ENCODE peak calls at places on chromosomes 16 and 17, in nine cellular contexts. R is breast epithelium, T is HCT116, W is SK-N-SH, Z is sigmoid colon, C is GM23338, S is stomach, E is prostate gland, Q is H1. U is an unnamed sample. For H3K4me1, the result is how much of the 10 kb centered on the place peaks cover.

GRCh38 chr16:9115277-9115676 is 23.8 kb downstream of the HAPSTR1 start:
- DNase-seq in R (no peak), T (no peak), W (no peak), Z (no peak), C (no peak), S (no peak), E (no peak), Q (no peak), U (no peak)

GRCh38 chr17:33498069-33498468 is 205.0 kb upstream of the ASIC2 start:
- DNase-seq in R (no peak), T (no peak), W (no peak), Z (no peak), C (no peak), S (no peak), E (no peak), Q (no peak), U (no peak)

GRCh38 chr16:8869212-8869987 is 594 bp upstream of the CARHSP1 start:
- DNase-seq in R (no peak), T (no peak), W (peak), Z (no peak), C (peak), S (no peak), E (no peak), Q (no peak), U (no peak)

GRCh38 chr16:11398851-11399250 is 53.6 kb downstream of the RMI2 start:
- DNase-seq in R (no peak), T (no peak), W (no peak), Z (no peak), C (no peak), S (no peak), E (no peak), Q (no peak), U (no peak)

GRCh38 chr17:81833921-81834830 is 674 bp downstream of the PPP1R27 start:
- DNase-seq in R (no peak), T (no peak), W (no peak), Z (no peak), C (no peak), S (no peak), E (no peak), Q (no peak), U (no peak)

GRCh38 chr17:27327397-27327796 is 33.5 kb downstream of the WSB1 start:
- DNase-seq in R (no peak), T (no peak), W (no peak), Z (no peak), C (no peak), S (no peak), E (no peak), Q (no peak), U (no peak)

GRCh38 chr17:75065562-75066151 is 18.6 kb downstream of the KCTD2 start:
- DNase-seq in R (no peak), T (no peak), W (no peak), Z (no peak), C (no peak), S (no peak), E (no peak), Q (no peak), U (no peak)

GRCh38 chr16:72222503-72222902 is 50.5 kb upstream of the PMFBP1 start:
- DNase-seq in R (no peak), T (no peak), W (no peak), Z (no peak), C (no peak), S (no peak), E (no peak), Q (no peak), U (no peak)

GRCh38 chr16:75111514-75112280 is 4.9 kb downstream of the LDHD start:
- DNase-seq in R (no peak), T (no peak), W (no peak), Z (no peak), C (no peak), S (no peak), E (no peak), Q (no peak), U (no peak)

GRCh38 chr16:16083421-16084156 is 134.2 kb downstream of the ABCC1 start:
- DNase-seq in R (no peak), T (peak), W (no peak), Z (no peak), C (no peak), S (no peak), E (no peak), Q (no peak), U (no peak)

GRCh38 chr17:40124279-40125141 is 2.7 kb downstream of the MSL1 start:
- DNase-seq in R (no peak), T (no peak), W (no peak), Z (no peak), C (peak), S (no peak), E (no peak), Q (no peak), U (no peak)

GRCh38 chr16:68605746-68606145 is 39.4 kb upstream of the CDH3 start:
- DNase-seq in R (no peak), T (no peak), W (no peak), Z (no peak), C (no peak), S (no peak), E (no peak), Q (no peak), U (no peak)

GRCh38 chr16:85385463-85386331 is 227.4 kb upstream of the GSE1 start:
- DNase-seq in R (no peak), T (no peak), W (no peak), Z (peak), C (no peak), S (no peak), E (no peak), Q (no peak), U (no peak)

GRCh38 chr17:12743046-12743445 is 46.3 kb upstream of the ARHGAP44 start:
- DNase-seq in R (no peak), T (no peak), W (no peak), Z (no peak), C (no peak), S (no peak), E (no peak), Q (no peak), U (no peak)

GRCh38 chr17:2093349-2093748 is 38.4 kb downstream of the HIC1 start:
- DNase-seq in R (no peak), T (no peak), W (peak), Z (no peak), C (no peak), S (peak), E (no peak), Q (no peak), U (no peak)

GRCh38 chr17:81909966-81910839 is 996 bp downstream of the PCYT2 start:
- DNase-seq in R (no peak), T (no peak), W (peak), Z (peak), C (peak), S (peak), E (no peak), Q (no peak), U (no peak)

GRCh38 chr17:70865993-70866804 is 696.9 kb downstream of the KCNJ2 start:
- DNase-seq in R (no peak), T (no peak), W (no peak), Z (no peak), C (no peak), S (no peak), E (no peak), Q (no peak), U (no peak)

GRCh38 chr17:50613007-50613406 is 21.7 kb upstream of the ABCC3 start:
- DNase-seq in R (no peak), T (no peak), W (no peak), Z (no peak), C (no peak), S (no peak), E (no peak), Q (no peak), U (no peak)

GRCh38 chr16:56289862-56290261 is 98.6 kb downstream of the GNAO1 start:
- DNase-seq in R (no peak), T (no peak), W (no peak), Z (no peak), C (no peak), S (no peak), E (no peak), Q (no peak), U (no peak)

GRCh38 chr17:80152057-80152831 is 5.3 kb upstream of the EIF4A3 start:
- DNase-seq in R (no peak), T (no peak), W (no peak), Z (peak), C (no peak), S (no peak), E (no peak), Q (no peak), U (no peak)

GRCh38 chr16:87123356-87124001 is 193.7 kb downstream of the C16orf95 start:
- DNase-seq in R (no peak), T (no peak), W (no peak), Z (peak), C (no peak), S (no peak), E (no peak), Q (no peak), U (no peak)

GRCh38 chr17:1929896-1930750 is 95.0 kb downstream of the RTN4RL1 start:
- DNase-seq in R (no peak), T (no peak), W (no peak), Z (no peak), C (no peak), S (no peak), E (no peak), Q (no peak), U (no peak)

GRCh38 chr17:76247304-76247703 is 7.0 kb upstream of the RNF157 start:
- DNase-seq in R (no peak), T (no peak), W (no peak), Z (no peak), C (no peak), S (no peak), E (no peak), Q (no peak), U (no peak)

GRCh38 chr16:5207001-5207523 is 109.5 kb upstream of the EEF2KMT start:
- DNase-seq in R (no peak), T (no peak), W (no peak), Z (no peak), C (no peak), S (no peak), E (no peak), Q (no peak), U (no peak)

GRCh38 chr16:30094541-30095165 is 1.4 kb downstream of the YPEL3 start:
- DNase-seq in R (no peak), T (no peak), W (no peak), Z (no peak), C (no peak), S (no peak), E (no peak), Q (no peak), U (no peak)
- H3K4me1 ChIP-seq in R (under half), T (under half), W (under half), Z (half or more), C (under half), S (half or more), E (under half), Q (under half), U (under half)

DNA sequence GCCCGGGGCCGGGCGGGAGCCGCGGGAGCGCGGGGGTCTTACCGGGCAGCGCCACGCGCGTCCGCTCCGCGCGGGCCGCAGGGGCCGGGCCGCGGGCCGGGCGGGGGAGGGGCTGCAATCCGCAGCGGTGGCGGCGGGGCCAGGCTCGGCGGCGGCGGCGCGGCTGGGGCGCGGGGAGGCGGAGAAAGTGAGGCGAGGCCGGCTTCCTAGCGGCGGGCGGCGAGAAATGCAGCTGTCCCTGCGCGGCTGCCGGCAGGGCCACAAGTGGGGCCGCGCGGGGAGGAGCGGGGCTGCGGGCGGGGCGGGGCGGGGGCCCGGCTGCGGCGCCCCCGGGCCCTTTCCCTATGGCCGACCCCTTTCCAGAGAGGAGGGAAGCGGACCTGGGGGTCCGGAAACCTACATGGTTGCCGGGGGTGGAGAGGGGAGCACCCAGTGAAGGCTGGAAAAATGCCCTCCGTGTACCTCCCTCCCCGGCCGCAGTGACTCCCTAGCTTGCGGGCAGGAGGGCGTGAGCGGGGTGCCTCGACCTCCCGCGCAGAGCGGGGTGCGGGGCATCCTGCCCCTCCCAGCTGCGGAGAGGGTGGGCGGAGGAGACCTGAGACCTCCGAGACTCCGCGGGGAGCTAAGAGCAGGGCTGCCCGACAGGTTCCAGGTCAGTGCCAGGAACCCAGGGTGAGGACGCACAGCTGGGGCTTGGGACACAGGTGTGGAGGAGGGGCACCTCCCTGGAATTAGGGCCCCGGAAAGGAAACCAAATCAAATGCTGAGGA is at the start of gene CUEDC1:
- DNase-seq in R (peak), T (no peak), W (peak), Z (peak), C (peak), S (peak), E (peak), Q (no peak), U (no peak)
- TF ChIP-seq POLR2AphosphoS5 in R (peak), T (peak), W (no peak), Z (peak), C (no peak), S (peak), E (no peak), Q (no peak), U (no peak)

DNA sequence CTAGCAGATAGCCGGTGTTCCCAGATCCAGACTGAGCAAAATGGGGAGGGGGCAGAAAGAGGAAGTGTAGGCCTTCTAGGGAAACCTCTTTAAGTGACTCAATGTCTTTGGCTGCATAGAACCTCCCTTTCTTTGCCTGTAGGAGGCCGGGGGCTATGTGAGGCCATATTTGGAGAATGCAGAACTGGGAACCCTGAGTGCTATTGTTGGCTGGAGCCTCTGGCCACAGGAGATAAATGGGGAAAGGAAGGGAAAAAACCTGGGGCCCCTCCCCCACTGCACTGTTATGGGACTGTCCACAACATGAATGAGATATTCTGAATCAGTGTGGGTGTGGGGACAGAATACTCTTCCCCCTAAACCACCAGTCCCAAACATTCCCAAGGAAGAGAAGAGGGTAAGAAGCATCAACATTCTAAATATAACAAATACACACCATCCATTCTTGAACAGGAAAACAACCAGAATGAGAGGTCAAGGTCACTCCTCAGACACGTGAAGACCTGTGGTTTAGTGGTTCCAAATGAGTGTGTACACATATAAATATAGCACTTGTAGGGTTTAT is 2.4 kb downstream of the VPS25 start:
- DNase-seq in R (no peak), T (no peak), W (no peak), Z (no peak), C (no peak), S (no peak), E (no peak), Q (no peak), U (no peak)
- H3K4me1 ChIP-seq in R (under half), T (under half), W (under half), Z (under half), C (under half), S (under half), E (under half), Q (under half), U (under half)

DNA sequence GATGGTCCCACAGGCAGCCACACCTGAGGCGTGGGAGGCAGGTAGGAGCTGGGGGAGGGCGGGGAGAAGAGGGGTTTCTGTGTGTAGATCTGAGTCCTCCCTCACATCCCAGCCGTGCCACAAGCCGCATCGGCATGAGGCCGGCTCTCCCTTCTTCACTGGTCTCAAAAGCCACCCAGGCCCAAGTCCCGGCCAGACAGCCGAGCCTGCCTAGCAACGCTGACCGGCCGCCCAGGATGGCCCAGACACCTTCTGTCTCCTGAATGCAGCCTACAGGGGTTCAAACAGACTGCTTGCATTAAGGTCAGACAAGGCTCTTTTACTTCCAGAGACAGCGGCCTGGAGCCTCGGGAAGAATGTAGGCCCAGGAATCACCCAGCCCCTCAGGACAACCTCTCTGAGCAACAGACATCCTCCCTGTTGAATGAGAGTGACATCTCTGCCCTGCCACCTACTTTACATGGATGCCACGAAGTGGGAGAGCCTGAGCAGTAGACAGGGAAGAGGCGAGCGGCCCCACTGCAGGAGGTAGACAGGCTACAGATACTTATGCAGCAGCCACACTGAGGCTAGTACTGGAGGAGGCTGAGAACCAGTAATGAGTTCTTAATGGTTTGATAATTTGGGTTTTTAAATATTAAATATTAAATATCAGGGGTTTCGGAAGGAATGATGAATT is 69.6 kb downstream of the N4BP1 start:
- DNase-seq in R (no peak), T (no peak), W (no peak), Z (no peak), C (no peak), S (no peak), E (no peak), Q (no peak), U (peak)
- TF ChIP-seq POLR2AphosphoS5 in R (no peak), T (no peak), W (no peak), Z (no peak), C (no peak), S (no peak), E (no peak), Q (no peak), U (no peak)

GRCh38 chr17:45227101-45227591 is 5.5 kb downstream of the FMNL1 start:
- DNase-seq in R (no peak), T (no peak), W (no peak), Z (no peak), C (no peak), S (no peak), E (no peak), Q (no peak), U (no peak)

GRCh38 chr17:45225964-45226530 is 4.4 kb downstream of the FMNL1 start:
- DNase-seq in R (no peak), T (no peak), W (no peak), Z (peak), C (no peak), S (peak), E (no peak), Q (no peak), U (no peak)

GRCh38 chr17:45225051-45225700 is 3.5 kb downstream of the FMNL1 start:
- DNase-seq in R (no peak), T (no peak), W (no peak), Z (no peak), C (no peak), S (no peak), E (no peak), Q (no peak), U (no peak)

GRCh38 chr17:45227631-45228120 is 6.0 kb downstream of the FMNL1 start:
- DNase-seq in R (no peak), T (no peak), W (no peak), Z (no peak), C (no peak), S (no peak), E (no peak), Q (no peak), U (no peak)

GRCh38 chr17:45226620-45227019 is 4.9 kb downstream of the FMNL1 start:
- DNase-seq in R (no peak), T (no peak), W (no peak), Z (no peak), C (no peak), S (no peak), E (no peak), Q (no peak), U (no peak)
- H3K4me1 ChIP-seq in R (under half), T (under half), W (under half), Z (under half), C (under half), S (half or more), E (under half), Q (under half), U (half or more)

GRCh38 chr16:89873822-89874689 is 664 bp downstream of the TCF25 start:
- DNase-seq in R (peak), T (peak), W (peak), Z (peak), C (peak), S (peak), E (peak), Q (peak), U (no peak)
- TF ChIP-seq POLR2AphosphoS5 in R (peak), T (no peak), W (no peak), Z (peak), C (no peak), S (peak), E (peak), Q (peak), U (no peak)

GRCh38 chr17:77692571-77693161 is 265.8 kb upstream of the TNRC6C start:
- DNase-seq in R (no peak), T (no peak), W (no peak), Z (no peak), C (no peak), S (no peak), E (no peak), Q (no peak), U (peak)
- H3K4me1 ChIP-seq in R (under half), T (under half), W (half or more), Z (under half), C (under half), S (under half), E (under half), Q (under half), U (under half)

GRCh38 chr17:17808706-17809432 is 27.9 kb downstream of the SREBF1 start:
- DNase-seq in R (no peak), T (no peak), W (no peak), Z (peak), C (no peak), S (no peak), E (no peak), Q (no peak), U (no peak)
- TF ChIP-seq POLR2AphosphoS5 in R (no peak), T (no peak), W (no peak), Z (no peak), C (no peak), S (no peak), E (no peak), Q (no peak), U (peak)